ENCODE peak calls at places on chromosomes 12 and 14, in seven cellular contexts. X, E, Q, B, T, J and N are unnamed samples.

GRCh38 chr12:64400041-64400440 is 4.2 kb upstream of the XPOT start:
- DNase-seq in T (no peak), B (peak), Q (no peak), X (peak), E (peak), J (no peak), N (no peak)

GRCh38 chr12:62762645-62763044 is 172.3 kb downstream of the PPM1H start:
- DNase-seq in Q (no peak), T (no peak), E (no peak), J (no peak), X (no peak), B (no peak), N (no peak)

GRCh38 chr12:49126852-49127763 is 4.1 kb downstream of the TUBA1B start:
- DNase-seq in E (no peak), X (no peak), T (no peak), J (no peak), Q (no peak), B (no peak), N (no peak)

GRCh38 chr14:55951366-55952206 is 166.6 kb upstream of the PELI2 start:
- DNase-seq in E (no peak), B (no peak), T (no peak), X (peak), J (no peak), Q (no peak), N (peak)

GRCh38 chr12:52285172-52285745 is 6.1 kb downstream of the KRT81 start:
- DNase-seq in T (no peak), J (no peak), E (peak), B (no peak), Q (no peak), X (no peak), N (no peak)

GRCh38 chr12:52147983-52148540 is 43.8 kb downstream of the KRT80 start:
- DNase-seq in Q (no peak), X (no peak), E (no peak), B (no peak), T (no peak), J (no peak), N (no peak)

GRCh38 chr12:60842166-60842565 is 1246.3 kb downstream of the SLC16A7 start:
- DNase-seq in Q (no peak), J (no peak), T (no peak), B (no peak), E (no peak), X (no peak), N (no peak)

GRCh38 chr12:16112626-16113560 is 164.6 kb downstream of the SLC15A5 start:
- DNase-seq in J (no peak), T (no peak), E (no peak), Q (no peak), B (peak), X (peak), N (peak)

GRCh38 chr12:132367401-132367851 is 38.0 kb upstream of the GALNT9 start:
- DNase-seq in E (no peak), T (no peak), X (no peak), B (no peak), Q (no peak), J (no peak), N (no peak)

GRCh38 chr12:49672351-49673181 is 34.6 kb downstream of the FMNL3 start:
- DNase-seq in E (no peak), B (no peak), Q (no peak), J (no peak), X (no peak), T (peak), N (no peak)

GRCh38 chr12:1779783-1780182 is 40.6 kb upstream of the LRTM2 start:
- DNase-seq in E (peak), Q (no peak), T (no peak), B (no peak), J (no peak), X (no peak), N (no peak)

GRCh38 chr14:73786632-73786941 is 65.0 kb upstream of the PTGR2 start:
- DNase-seq in X (peak), B (peak), E (peak), Q (no peak), J (no peak), T (peak), N (no peak)

GRCh38 chr12:8886515-8887284 is 27.6 kb upstream of the PHC1 start:
- DNase-seq in T (no peak), X (no peak), E (no peak), J (no peak), Q (no peak), B (no peak), N (no peak)

GRCh38 chr14:71555654-71556559 is 376.3 kb upstream of the RGS6 start:
- DNase-seq in J (no peak), E (peak), X (no peak), B (no peak), T (peak), Q (no peak), N (no peak)

GRCh38 chr12:93567174-93567573 is 5.3 kb upstream of the SOCS2 start:
- DNase-seq in T (no peak), B (no peak), Q (no peak), E (no peak), X (no peak), J (no peak), N (no peak)

GRCh38 chr14:28653521-28653920 is 113.1 kb upstream of the FOXG1 start:
- DNase-seq in J (no peak), T (no peak), Q (no peak), B (no peak), E (peak), X (no peak), N (no peak)

GRCh38 chr12:95633049-95633545 is 81.8 kb upstream of the USP44 start:
- DNase-seq in T (peak), B (no peak), X (peak), Q (no peak), J (peak), E (peak), N (no peak)

GRCh38 chr12:51941011-51941561 is 10.4 kb upstream of the ACVR1B start:
- DNase-seq in E (peak), J (no peak), B (no peak), Q (no peak), X (no peak), T (peak), N (no peak)

GRCh38 chr12:76921072-76921471 is 42.3 kb upstream of the CSRP2 start:
- DNase-seq in Q (no peak), E (no peak), T (no peak), B (no peak), J (no peak), X (no peak), N (no peak)

GRCh38 chr14:74519316-74520074 is 25.9 kb downstream of the ISCA2 start:
- DNase-seq in J (no peak), T (no peak), X (no peak), Q (no peak), E (no peak), B (no peak), N (no peak)

GRCh38 chr14:61468063-61468825 is 146.9 kb downstream of the PRKCH start:
- DNase-seq in T (no peak), X (no peak), E (no peak), Q (no peak), B (no peak), J (no peak), N (no peak)

GRCh38 chr12:32877670-32878459 is 18.7 kb downstream of the PKP2 start:
- DNase-seq in Q (no peak), T (peak), E (no peak), X (peak), J (no peak), B (no peak), N (no peak)

GRCh38 chr12:69026341-69026740 is 93.4 kb upstream of the CPM start:
- DNase-seq in X (no peak), J (no peak), E (no peak), T (no peak), B (no peak), Q (no peak), N (no peak)
- H3K18ac ChIP-seq in X (no peak), J (no peak), E (no peak), T (no peak), B (no peak), Q (no peak), N (no peak)

DNA sequence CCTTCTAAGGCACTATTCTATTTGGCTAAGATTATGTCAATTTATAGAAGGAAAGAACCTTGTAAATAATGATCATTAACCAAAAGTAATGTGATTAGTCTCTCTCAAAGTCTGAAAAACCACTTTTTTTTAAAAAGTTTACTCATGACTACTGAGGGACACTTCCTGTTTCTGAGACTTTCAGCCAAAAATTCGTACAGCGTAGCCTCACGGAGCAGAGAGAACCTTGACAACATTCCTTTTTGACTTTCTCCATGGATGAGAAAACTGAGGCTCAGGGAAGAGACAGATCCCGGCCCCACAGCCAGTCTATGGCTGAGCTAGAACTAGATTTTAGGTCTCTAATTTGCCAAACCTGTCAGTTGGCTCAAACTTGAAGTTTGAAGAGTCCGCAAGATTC is 68.2 kb downstream of the DAD1 start:
- DNase-seq in J (no peak), E (no peak), X (no peak), T (no peak), B (no peak), Q (no peak), N (no peak)
- H3K18ac ChIP-seq in J (no peak), E (peak), X (no peak), T (peak), B (no peak), Q (no peak), N (no peak)

GRCh38 chr14:101031186-101031585 is 127.7 kb upstream of the RTL1 start:
- DNase-seq in Q (no peak), B (no peak), E (no peak), T (no peak), J (no peak), X (no peak), N (no peak)

GRCh38 chr14:101033006-101033405 is 129.5 kb upstream of the RTL1 start:
- DNase-seq in T (no peak), E (no peak), J (no peak), Q (no peak), B (no peak), X (no peak), N (no peak)

GRCh38 chr14:101033446-101034165 is 130.1 kb upstream of the RTL1 start:
- DNase-seq in T (no peak), E (no peak), B (no peak), Q (no peak), J (no peak), X (no peak), N (no peak)

GRCh38 chr14:101031721-101032120 is 128.2 kb upstream of the RTL1 start:
- DNase-seq in E (no peak), T (no peak), B (no peak), J (no peak), Q (no peak), X (no peak), N (no peak)

GRCh38 chr14:101032433-101032832 is 128.9 kb upstream of the RTL1 start:
- DNase-seq in X (no peak), B (no peak), T (no peak), E (no peak), Q (no peak), J (no peak), N (no peak)
- H3K18ac ChIP-seq in X (no peak), B (no peak), T (no peak), E (no peak), Q (no peak), J (no peak), N (no peak)

DNA sequence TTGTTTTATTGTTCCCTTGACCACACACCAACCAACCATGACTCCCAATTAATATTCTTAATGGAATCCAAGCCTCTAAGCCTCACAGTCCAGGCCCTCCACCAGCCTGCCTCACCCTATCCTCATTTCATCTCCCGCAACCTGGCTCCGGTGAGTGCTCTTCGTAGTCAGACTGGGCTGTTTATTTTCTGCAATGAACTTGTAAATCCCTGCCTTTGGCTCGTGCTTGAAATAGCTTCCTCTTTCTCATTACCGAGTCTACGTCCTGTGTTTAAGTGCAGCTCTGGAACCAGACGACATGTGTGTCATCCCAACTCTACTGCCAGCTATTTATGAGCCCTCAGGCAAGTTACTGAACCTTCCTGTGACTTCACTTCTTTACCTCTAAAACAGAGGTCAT is 12.4 kb upstream of the ETFBKMT start:
- DNase-seq in B (no peak), J (peak), Q (no peak), T (peak), E (peak), X (no peak), N (no peak)
- H3K18ac ChIP-seq in B (no peak), J (no peak), Q (no peak), T (no peak), E (no peak), X (no peak), N (no peak)

GRCh38 chr14:63726499-63726898 is 1.4 kb downstream of the SGPP1 start:
- DNase-seq in X (no peak), T (peak), Q (no peak), B (no peak), E (no peak), J (no peak), N (no peak)

GRCh38 chr14:63727231-63727735 is 582 bp downstream of the SGPP1 start:
- DNase-seq in E (peak), B (peak), Q (no peak), X (peak), J (peak), T (peak), N (no peak)

GRCh38 chr14:63727736-63728728 is at the start of gene SGPP1:
- DNase-seq in Q (no peak), E (peak), T (peak), J (peak), X (peak), B (peak), N (peak)

GRCh38 chr14:63725786-63726185 is 2.1 kb downstream of the SGPP1 start:
- DNase-seq in B (no peak), T (peak), X (no peak), E (peak), Q (no peak), J (no peak), N (no peak)

GRCh38 chr14:63730659-63731058 is 2.8 kb upstream of the SGPP1 start:
- DNase-seq in X (no peak), B (no peak), E (no peak), T (no peak), J (no peak), Q (no peak), N (no peak)
- H3K18ac ChIP-seq in X (no peak), B (no peak), E (no peak), T (no peak), J (no peak), Q (no peak), N (no peak)

GRCh38 chr12:4858385-4858784 is 51.3 kb upstream of the KCNA1 start:
- DNase-seq in B (peak), Q (no peak), T (no peak), E (no peak), J (peak), X (peak), N (peak)
- H3K18ac ChIP-seq in B (no peak), Q (no peak), T (no peak), E (no peak), J (no peak), X (no peak), N (no peak)

GRCh38 chr14:104968541-104969401 is 9.4 kb downstream of the AHNAK2 start:
- DNase-seq in Q (no peak), T (peak), X (peak), E (no peak), J (peak), B (peak), N (no peak)

GRCh38 chr14:104968153-104968527 is 10.0 kb downstream of the AHNAK2 start:
- DNase-seq in X (peak), J (no peak), Q (no peak), B (peak), E (peak), T (peak), N (no peak)

GRCh38 chr14:104971447-104972240 is 6.5 kb downstream of the AHNAK2 start:
- DNase-seq in T (no peak), B (no peak), E (no peak), X (no peak), Q (no peak), J (no peak), N (no peak)

GRCh38 chr14:104970231-104971068 is 7.7 kb downstream of the AHNAK2 start:
- DNase-seq in T (peak), B (peak), E (peak), J (peak), X (peak), Q (no peak), N (no peak)

DNA sequence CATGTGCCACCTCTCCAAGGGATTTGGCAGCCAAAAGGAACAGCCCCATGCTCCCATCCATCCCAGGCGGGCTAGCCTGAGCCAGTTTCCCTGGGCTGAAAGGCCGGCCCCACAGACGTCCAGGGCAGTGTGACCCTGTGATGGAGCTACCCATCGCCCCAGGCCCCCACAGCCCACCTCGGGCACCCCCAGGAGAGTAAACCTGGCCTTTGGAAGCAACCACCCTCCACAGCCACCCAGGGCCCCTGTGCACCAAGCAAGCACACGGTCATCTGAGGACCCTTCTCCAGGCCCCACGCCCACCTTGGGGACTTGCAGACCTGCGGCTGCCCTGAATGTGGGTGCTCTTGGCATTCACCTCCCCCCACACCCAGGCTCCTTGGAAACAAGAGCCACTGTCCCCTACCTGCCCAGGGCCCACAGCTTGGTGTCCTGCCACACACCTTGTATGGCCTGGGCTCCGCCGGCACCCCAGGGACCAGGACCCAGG is 8.4 kb downstream of the AHNAK2 start:
- DNase-seq in Q (no peak), J (no peak), T (no peak), B (no peak), E (no peak), X (no peak), N (no peak)
- H3K18ac ChIP-seq in Q (no peak), J (no peak), T (peak), B (no peak), E (no peak), X (no peak), N (peak)